ENCODE peak calls at places on chromosomes 13 and 19, in four cellular contexts. V, D, M and N are unnamed samples.
A peak's percentile ranks its signal among the peaks of the same experiment; 100 is the strongest.

GRCh38 chr13:41827507-41828213 is 133.2 kb downstream of the VWA8 start:
- DNase-seq in V (peak; percentile 96), D (no peak), M (no peak), N (no peak)

GRCh38 chr13:51761638-51762350 is 42.2 kb downstream of the DHRS12 start:
- DNase-seq in V (peak; percentile 31), D (no peak), M (no peak), N (no peak)

GRCh38 chr13:94305934-94306333 is 173.5 kb downstream of the DCT start:
- DNase-seq in V (peak; percentile 52), D (no peak), M (no peak), N (no peak)

GRCh38 chr19:16261584-16262370 is 62.8 kb upstream of the KLF2 start:
- DNase-seq in V (no peak), D (no peak), M (no peak), N (no peak)

GRCh38 chr19:3250675-3251074 is 26.2 kb downstream of the CELF5 start:
- DNase-seq in V (peak; percentile 28), D (no peak), M (no peak), N (no peak)

GRCh38 chr19:52297601-52298358 is 811 bp downstream of the ZNF480 start:
- DNase-seq in V (no peak), D (no peak), M (no peak), N (peak; percentile 36)

GRCh38 chr13:41916173-41916954 is 44.5 kb downstream of the VWA8 start:
- DNase-seq in V (peak; percentile 88), D (no peak), M (no peak), N (no peak)

GRCh38 chr13:98105929-98106336 is 37.0 kb upstream of the FARP1 start:
- DNase-seq in V (peak; percentile 70), D (no peak), M (no peak), N (no peak)

GRCh38 chr13:98476106-98476505 is 100.8 kb downstream of the STK24 start:
- DNase-seq in V (peak; percentile 7), D (no peak), M (peak; percentile 62), N (no peak)

GRCh38 chr13:39196957-39197644 is 158.8 kb downstream of the NHLRC3 start:
- DNase-seq in V (peak; percentile 20), D (no peak), M (no peak), N (no peak)

GRCh38 chr19:5782945-5783919 is 1.3 kb downstream of the PRR22 start:
- DNase-seq in V (no peak), D (no peak), M (no peak), N (no peak)

GRCh38 chr19:9945319-9945966 is 9.1 kb upstream of the OLFM2 start:
- DNase-seq in V (peak; percentile 99), D (peak; percentile 37), M (no peak), N (peak; percentile 87)

GRCh38 chr19:18589380-18590272 is 1.0 kb downstream of the REX1BD start:
- DNase-seq in V (peak; percentile 68), D (no peak), M (peak; percentile 74), N (peak; percentile 57)

GRCh38 chr19:32682317-32682716 is 6.7 kb downstream of the RGS9BP start:
- DNase-seq in V (no peak), D (no peak), M (no peak), N (no peak)

GRCh38 chr13:51643882-51644281 is 59.6 kb downstream of the WDFY2 start:
- DNase-seq in V (peak; percentile 95), D (no peak), M (no peak), N (no peak)

GRCh38 chr19:50333737-50334617 is 4.8 kb upstream of the KCNC3 start:
- DNase-seq in V (no peak), D (peak; percentile 84), M (peak; percentile 84), N (peak; percentile 85)

GRCh38 chr13:106182404-106182803 is 353.1 kb downstream of the EFNB2 start:
- DNase-seq in V (peak; percentile 93), D (no peak), M (no peak), N (no peak)

GRCh38 chr19:3075605-3076431 is 13.5 kb upstream of the TLE5 start:
- DNase-seq in V (peak; percentile 33), D (no peak), M (peak; percentile 57), N (peak; percentile 39)

GRCh38 chr13:27956576-27957300 is 12.4 kb downstream of the CDX2 start:
- DNase-seq in V (no peak), D (no peak), M (no peak), N (no peak)

GRCh38 chr19:45455707-45456499 is 11.9 kb upstream of the FOSB start:
- DNase-seq in V (peak; percentile 100), D (no peak), M (no peak), N (no peak)

GRCh38 chr13:76993021-76993420 is 1.1 kb downstream of the CLN5 start:
- DNase-seq in V (peak; percentile 49), D (no peak), M (no peak), N (no peak)

GRCh38 chr19:40599331-40600085 is 1.7 kb upstream of the LTBP4 start:
- DNase-seq in V (no peak), D (no peak), M (no peak), N (no peak)

GRCh38 chr19:35407619-35408018 is 36.8 kb downstream of the GPR42 start:
- DNase-seq in V (no peak), D (no peak), M (no peak), N (no peak)

GRCh38 chr19:55372316-55373081 is 2.2 kb upstream of the IL11 start:
- DNase-seq in V (no peak), D (no peak), M (no peak), N (no peak)

GRCh38 chr13:113775451-113776145 is 16.6 kb downstream of the TMEM255B start:
- DNase-seq in V (no peak), D (no peak), M (no peak), N (no peak)

GRCh38 chr13:28329395-28330158 is 165.4 kb downstream of the FLT1 start:
- DNase-seq in V (peak; percentile 97), D (no peak), M (no peak), N (no peak)

GRCh38 chr13:20565120-20565736 is 1.7 kb upstream of the IFT88 start:
- DNase-seq in V (no peak), D (no peak), M (no peak), N (no peak)

GRCh38 chr19:46862974-46863632 is 2.3 kb downstream of the ARHGAP35 start:
- DNase-seq in V (no peak), D (no peak), M (no peak), N (no peak)

GRCh38 chr13:108895220-108895704 is 265.9 kb downstream of the MYO16 start:
- DNase-seq in V (peak; percentile 77), D (no peak), M (no peak), N (no peak)

GRCh38 chr13:33053397-33054066 is 37.3 kb downstream of the KL start:
- DNase-seq in V (no peak), D (no peak), M (no peak), N (no peak)